ENCODE peak calls at places on chromosomes 4 and X, in six cellular contexts. One of them, this sample, is unnamed.

GRCh38 chrX:45781901-45782553 is 581.4 kb upstream of the DIPK2B start:
- DNase-seq in GM12878: no peak
- DNase-seq in H1: no peak
- DNase-seq in HepG2: peak; percentile 15
- DNase-seq in HCT116: no peak
- DNase-seq in K562: no peak
- DNase-seq in this sample: no peak

GRCh38 chr4:41334182-41334581 is 77.5 kb downstream of the UCHL1 start:
- DNase-seq in K562: no peak
- DNase-seq in GM12878: no peak
- DNase-seq in H1: no peak
- DNase-seq in HCT116: no peak
- DNase-seq in HepG2: no peak
- DNase-seq in this sample: no peak

GRCh38 chr4:69858683-69859082 is 1.3 kb downstream of the SULT1E1 start:
- DNase-seq in K562: no peak
- DNase-seq in H1: no peak
- DNase-seq in HepG2: no peak
- DNase-seq in GM12878: no peak
- DNase-seq in HCT116: no peak
- DNase-seq in this sample: no peak

GRCh38 chrX:69258893-69259292 is 93.6 kb upstream of the PJA1 start:
- DNase-seq in K562: no peak
- DNase-seq in H1: no peak
- DNase-seq in HepG2: no peak
- DNase-seq in HCT116: no peak
- DNase-seq in GM12878: no peak
- DNase-seq in this sample: no peak

GRCh38 chr4:143587703-143588102 is 74.2 kb downstream of the SMARCA5 start:
- DNase-seq in H1: no peak
- DNase-seq in HCT116: peak; percentile 18
- DNase-seq in HepG2: no peak
- DNase-seq in GM12878: no peak
- DNase-seq in K562: peak; percentile 6
- DNase-seq in this sample: no peak

GRCh38 chr4:113831469-113831868 is 69.9 kb upstream of the CAMK2D start:
- DNase-seq in K562: no peak
- DNase-seq in GM12878: no peak
- DNase-seq in HCT116: no peak
- DNase-seq in H1: no peak
- DNase-seq in HepG2: no peak
- DNase-seq in this sample: no peak

GRCh38 chrX:133490955-133491354 is 75.7 kb upstream of the GPC4 start:
- DNase-seq in GM12878: no peak
- DNase-seq in H1: no peak
- DNase-seq in HCT116: no peak
- DNase-seq in HepG2: no peak
- DNase-seq in K562: no peak
- DNase-seq in this sample: no peak

GRCh38 chrX:142089193-142089592 is 115.9 kb downstream of the MAGEC2 start:
- DNase-seq in GM12878: no peak
- DNase-seq in K562: peak; percentile 1
- DNase-seq in H1: no peak
- DNase-seq in HepG2: no peak
- DNase-seq in HCT116: no peak
- DNase-seq in this sample: no peak

GRCh38 chr4:69523385-69524132 is 27.9 kb upstream of the UGT2B4 start:
- DNase-seq in HCT116: no peak
- DNase-seq in GM12878: no peak
- DNase-seq in H1: no peak
- DNase-seq in K562: no peak
- DNase-seq in HepG2: no peak
- DNase-seq in this sample: no peak

DNA sequence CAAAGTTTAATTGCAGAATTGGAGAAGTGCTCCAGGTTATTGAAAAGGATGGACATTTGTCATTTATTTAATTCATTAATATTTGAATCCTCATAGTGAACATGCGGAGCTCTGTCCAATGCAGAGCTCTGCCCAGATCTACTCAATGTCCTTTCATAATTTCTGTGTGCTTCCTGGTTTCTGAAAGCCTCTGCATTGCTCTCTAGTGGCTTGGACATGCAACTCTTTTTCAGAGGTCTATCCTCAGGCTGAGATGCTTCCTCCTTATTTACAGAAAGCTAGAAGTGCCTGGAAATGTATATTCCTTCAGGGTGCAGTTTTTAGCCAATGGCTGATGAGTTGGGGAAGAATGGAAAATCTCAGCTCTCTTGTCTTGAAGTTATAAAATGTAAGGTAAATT is 786.1 kb upstream of the AADAT start:
- DNase-seq in H1: no peak
- DNase-seq in HepG2: peak; percentile 8
- DNase-seq in HCT116: peak; percentile 22
- DNase-seq in GM12878: no peak
- DNase-seq in K562: no peak
- DNase-seq in this sample: no peak
- TF ChIP-seq ZNF274 in H1: no peak
- TF ChIP-seq ZNF274 in HepG2: no peak
- TF ChIP-seq ZNF274 in HCT116: no peak
- TF ChIP-seq ZNF274 in GM12878: no peak
- TF ChIP-seq ZNF274 in K562: no peak
- TF ChIP-seq ZNF274 in this sample: no peak

DNA sequence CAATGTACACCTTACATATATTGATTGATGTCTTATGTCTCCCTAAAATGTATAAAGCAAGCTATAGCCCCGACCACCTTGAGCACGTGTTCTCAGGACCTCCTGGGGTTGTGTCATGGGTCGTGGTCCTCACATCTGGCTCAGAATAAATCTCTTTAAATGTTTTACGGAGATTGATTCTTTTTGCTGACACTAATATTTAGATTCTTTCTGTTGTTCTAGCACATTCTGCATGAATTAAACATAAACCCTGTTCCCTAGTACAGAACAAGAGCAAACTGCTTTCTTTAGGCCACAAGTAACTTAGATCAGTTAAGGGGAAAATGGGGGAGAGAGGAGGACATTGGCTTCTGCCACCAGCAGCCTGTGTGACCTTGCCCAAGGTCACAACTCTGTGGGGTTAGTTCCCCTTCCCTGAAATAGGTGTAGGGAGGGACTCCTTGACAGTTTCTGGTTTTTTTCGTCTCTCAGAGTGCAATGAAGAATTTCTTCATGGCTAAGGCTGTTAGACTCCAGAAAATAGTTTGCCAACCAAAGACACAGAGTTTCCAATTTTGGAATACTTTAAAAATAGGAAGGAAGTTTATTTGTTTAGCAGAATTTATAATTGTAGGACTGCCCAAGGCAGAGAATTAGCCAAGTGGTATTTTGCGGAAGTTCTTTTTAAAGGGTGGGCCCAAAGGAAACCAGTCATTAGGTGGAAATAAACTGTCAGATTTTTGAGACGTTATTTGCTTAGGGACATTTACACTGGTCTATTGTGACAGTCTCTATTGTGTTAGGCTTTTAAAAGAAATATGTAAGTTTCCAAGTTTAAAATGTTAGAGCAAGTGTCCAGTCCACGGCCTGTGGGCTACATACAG is 29.4 kb downstream of the PTTG2 start:
- DNase-seq in HepG2: no peak
- DNase-seq in K562: no peak
- DNase-seq in HCT116: no peak
- DNase-seq in H1: no peak
- DNase-seq in GM12878: no peak
- DNase-seq in this sample: no peak
- H3K4me1 ChIP-seq in HepG2: peaks cover 18% of the 10 kb centered on the region
- H3K4me1 ChIP-seq in K562: no peaks in the 10 kb centered on the region
- H3K4me1 ChIP-seq in HCT116: peaks cover 8% of the 10 kb centered on the region
- H3K4me1 ChIP-seq in H1: peaks cover 19% of the 10 kb centered on the region
- H3K4me1 ChIP-seq in GM12878: peaks cover 11% of the 10 kb centered on the region
- H3K4me1 ChIP-seq in this sample: peaks cover 5% of the 10 kb centered on the region

DNA sequence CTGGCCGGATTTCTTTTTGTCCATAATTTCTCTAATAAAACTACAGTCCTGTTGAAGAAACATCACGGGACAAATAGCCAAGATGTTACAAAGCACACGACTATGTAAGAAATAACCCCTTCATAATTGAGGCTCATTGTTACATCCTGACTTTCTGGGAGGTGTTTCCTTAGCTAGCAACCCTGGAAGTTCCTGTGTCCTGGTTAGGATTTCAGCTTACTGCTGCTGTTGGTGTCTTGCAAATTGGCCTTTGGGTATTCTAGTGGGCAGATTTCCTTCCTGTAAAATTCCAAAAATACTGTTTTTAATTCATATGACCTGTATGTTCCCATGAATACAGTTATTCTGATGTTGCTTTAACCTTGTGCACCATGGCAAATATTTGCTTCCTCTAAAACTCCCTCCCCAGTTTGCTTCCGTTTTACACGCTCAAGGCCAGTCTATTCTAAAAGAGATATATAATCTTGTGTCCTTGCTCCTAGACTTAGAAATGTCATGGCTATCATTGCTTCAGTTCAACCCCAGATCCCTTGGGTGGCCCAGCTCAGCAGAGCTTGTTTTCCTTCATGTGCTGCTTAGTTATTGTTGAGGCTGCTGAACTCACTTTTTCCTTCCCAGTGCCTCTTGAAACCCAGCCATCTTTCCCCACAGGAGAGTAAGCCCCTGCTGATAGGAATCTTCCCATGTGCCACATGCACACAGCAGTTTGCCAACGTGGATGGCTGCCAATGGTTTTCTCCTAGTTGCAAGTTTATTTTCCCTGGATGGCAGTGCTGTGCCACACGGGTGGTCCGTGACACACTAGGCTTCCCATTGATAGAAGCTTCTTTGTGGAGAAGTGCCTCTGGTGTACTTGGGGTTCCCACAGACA is 75.8 kb downstream of the TSPAN7 start:
- DNase-seq in HCT116: no peak
- DNase-seq in K562: no peak
- DNase-seq in GM12878: no peak
- DNase-seq in HepG2: peak; percentile 82
- DNase-seq in H1: no peak
- DNase-seq in this sample: no peak
- H3K9ac ChIP-seq in HCT116: no peak overlapping the region
- H3K9ac ChIP-seq in K562: no peak overlapping the region
- H3K9ac ChIP-seq in GM12878: no peak overlapping the region
- H3K9ac ChIP-seq in HepG2: peak overlapping the region; percentile 11
- H3K9ac ChIP-seq in H1: no peak overlapping the region
- H3K9ac ChIP-seq in this sample: no peak overlapping the region

GRCh38 chr4:82918091-82918490 is 17.6 kb downstream of the THAP9 start:
- DNase-seq in K562: no peak
- DNase-seq in HepG2: no peak
- DNase-seq in H1: no peak
- DNase-seq in GM12878: no peak
- DNase-seq in HCT116: no peak
- DNase-seq in this sample: no peak
- TF ChIP-seq ZNF274 in K562: no peak
- TF ChIP-seq ZNF274 in HepG2: no peak
- TF ChIP-seq ZNF274 in H1: no peak
- TF ChIP-seq ZNF274 in GM12878: no peak
- TF ChIP-seq ZNF274 in HCT116: no peak
- TF ChIP-seq ZNF274 in this sample: no peak

GRCh38 chr4:145935253-145936141 is 3.1 kb downstream of the ZNF827 start:
- DNase-seq in HepG2: peak; percentile 61
- DNase-seq in H1: no peak
- DNase-seq in K562: no peak
- DNase-seq in GM12878: peak; percentile 48
- DNase-seq in HCT116: no peak
- DNase-seq in this sample: peak; percentile 32
- H3K4me1 ChIP-seq in HepG2: peaks cover 30% of the 10 kb centered on the region
- H3K4me1 ChIP-seq in H1: peaks cover 4% of the 10 kb centered on the region
- H3K4me1 ChIP-seq in K562: peaks cover 13% of the 10 kb centered on the region
- H3K4me1 ChIP-seq in GM12878: peaks cover 7% of the 10 kb centered on the region
- H3K4me1 ChIP-seq in HCT116: peaks cover 38% of the 10 kb centered on the region
- H3K4me1 ChIP-seq in this sample: no peaks in the 10 kb centered on the region

GRCh38 chr4:125359960-125360628 is 45.3 kb downstream of the FAT4 start:
- DNase-seq in K562: no peak
- DNase-seq in HepG2: no peak
- DNase-seq in H1: no peak
- DNase-seq in GM12878: no peak
- DNase-seq in HCT116: no peak
- DNase-seq in this sample: no peak
- H3K9ac ChIP-seq in K562: no peak overlapping the region
- H3K9ac ChIP-seq in HepG2: no peak overlapping the region
- H3K9ac ChIP-seq in H1: no peak overlapping the region
- H3K9ac ChIP-seq in GM12878: no peak overlapping the region
- H3K9ac ChIP-seq in HCT116: no peak overlapping the region
- H3K9ac ChIP-seq in this sample: no peak overlapping the region

DNA sequence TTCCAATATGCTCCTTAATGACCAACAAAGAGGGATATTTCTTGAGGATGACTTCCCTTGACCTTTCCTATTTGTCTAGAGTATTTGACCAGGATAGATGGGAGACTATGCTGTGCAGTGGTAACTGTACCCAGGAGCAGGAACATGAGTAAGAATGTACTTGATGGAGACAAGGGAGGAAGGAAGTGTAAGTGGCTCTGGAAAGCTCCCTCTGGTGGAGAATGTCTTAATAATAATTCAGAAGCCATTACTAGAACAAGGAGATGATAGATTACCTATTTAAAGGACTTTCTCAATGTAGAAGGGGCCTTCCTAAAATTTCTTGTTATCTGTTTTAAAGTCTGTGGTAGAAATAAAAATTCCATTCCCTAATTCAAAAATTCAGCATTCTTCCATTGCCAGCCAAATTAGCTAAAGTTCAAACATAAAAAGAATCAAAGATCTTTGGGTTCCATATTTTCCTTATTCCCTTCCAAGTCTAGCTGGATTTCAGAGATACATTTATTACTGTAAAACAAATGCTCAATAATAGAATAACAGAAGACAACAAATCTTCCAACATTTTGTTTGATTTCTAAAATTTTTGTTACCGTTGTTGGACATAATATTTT is 83.8 kb downstream of the GRID2 start:
- DNase-seq in GM12878: peak; percentile 4
- DNase-seq in H1: peak; percentile 13
- DNase-seq in HepG2: peak; percentile 30
- DNase-seq in HCT116: peak; percentile 68
- DNase-seq in K562: peak; percentile 3
- DNase-seq in this sample: peak; percentile 28
- TF ChIP-seq ZNF274 in GM12878: no peak
- TF ChIP-seq ZNF274 in H1: no peak
- TF ChIP-seq ZNF274 in HepG2: no peak
- TF ChIP-seq ZNF274 in HCT116: no peak
- TF ChIP-seq ZNF274 in K562: no peak
- TF ChIP-seq ZNF274 in this sample: no peak